ENCODE peak calls at places on chromosomes 4 and X, in nine cellular contexts. One of them, this sample, is unnamed.
A peak's percentile ranks its signal among the peaks of the same experiment; 100 is the strongest.

GRCh38 chr4:121253961-121254360 is 89.8 kb upstream of the TNIP3 start:
- DNase-seq in stomach: no peak
- DNase-seq in spleen: no peak
- DNase-seq in suprapubic skin: no peak
- DNase-seq in K562: no peak
- DNase-seq in H1: no peak
- DNase-seq in breast epithelium: no peak
- DNase-seq in transverse colon: peak; percentile 18
- DNase-seq in GM23338: no peak
- DNase-seq in this sample: no peak

GRCh38 chr4:17027495-17027894 is 129.1 kb upstream of the LDB2 start:
- DNase-seq in K562: no peak
- DNase-seq in H1: no peak
- DNase-seq in GM23338: no peak
- DNase-seq in stomach: no peak
- DNase-seq in suprapubic skin: no peak
- DNase-seq in transverse colon: no peak
- DNase-seq in breast epithelium: no peak
- DNase-seq in spleen: no peak
- DNase-seq in this sample: no peak

GRCh38 chr4:128386761-128387599 is 99.4 kb upstream of the PGRMC2 start:
- DNase-seq in spleen: no peak
- DNase-seq in suprapubic skin: peak; percentile 96
- DNase-seq in transverse colon: peak; percentile 79
- DNase-seq in K562: peak; percentile 23
- DNase-seq in stomach: peak; percentile 90
- DNase-seq in GM23338: no peak
- DNase-seq in breast epithelium: peak; percentile 88
- DNase-seq in H1: no peak
- DNase-seq in this sample: no peak

GRCh38 chrX:29528281-29528680 is 687.1 kb upstream of the MAGEB2 start:
- DNase-seq in GM23338: no peak
- DNase-seq in spleen: no peak
- DNase-seq in H1: no peak
- DNase-seq in suprapubic skin: no peak
- DNase-seq in breast epithelium: no peak
- DNase-seq in stomach: no peak
- DNase-seq in transverse colon: no peak
- DNase-seq in K562: no peak
- DNase-seq in this sample: no peak

GRCh38 chrX:132957211-132958085 is 981 bp downstream of the HS6ST2 start:
- DNase-seq in breast epithelium: no peak
- DNase-seq in stomach: no peak
- DNase-seq in GM23338: peak; percentile 56
- DNase-seq in suprapubic skin: no peak
- DNase-seq in K562: no peak
- DNase-seq in spleen: peak; percentile 66
- DNase-seq in transverse colon: peak; percentile 9
- DNase-seq in H1: peak; percentile 60
- DNase-seq in this sample: no peak

GRCh38 chrX:120647127-120647526 is 17.3 kb upstream of the C1GALT1C1 start:
- DNase-seq in stomach: no peak
- DNase-seq in suprapubic skin: no peak
- DNase-seq in GM23338: no peak
- DNase-seq in transverse colon: no peak
- DNase-seq in K562: no peak
- DNase-seq in spleen: no peak
- DNase-seq in breast epithelium: no peak
- DNase-seq in H1: no peak
- DNase-seq in this sample: no peak

GRCh38 chrX:110915120-110915519 is 119.5 kb upstream of the CHRDL1 start:
- DNase-seq in transverse colon: no peak
- DNase-seq in suprapubic skin: no peak
- DNase-seq in spleen: no peak
- DNase-seq in H1: no peak
- DNase-seq in breast epithelium: no peak
- DNase-seq in K562: no peak
- DNase-seq in stomach: no peak
- DNase-seq in GM23338: no peak
- DNase-seq in this sample: no peak

GRCh38 chrX:40097101-40097491 is 662 bp downstream of the BCOR start:
- DNase-seq in spleen: no peak
- DNase-seq in H1: no peak
- DNase-seq in breast epithelium: no peak
- DNase-seq in stomach: no peak
- DNase-seq in suprapubic skin: no peak
- DNase-seq in GM23338: no peak
- DNase-seq in K562: peak; percentile 40
- DNase-seq in transverse colon: no peak
- DNase-seq in this sample: no peak

GRCh38 chr4:163610642-163611041 is 116.2 kb downstream of the TMA16 start:
- DNase-seq in GM23338: peak; percentile 6
- DNase-seq in stomach: no peak
- DNase-seq in breast epithelium: no peak
- DNase-seq in transverse colon: no peak
- DNase-seq in H1: no peak
- DNase-seq in spleen: no peak
- DNase-seq in K562: no peak
- DNase-seq in suprapubic skin: no peak
- DNase-seq in this sample: no peak

GRCh38 chr4:25178838-25179261 is 18.6 kb upstream of the SEPSECS start:
- DNase-seq in K562: no peak
- DNase-seq in spleen: no peak
- DNase-seq in GM23338: no peak
- DNase-seq in transverse colon: no peak
- DNase-seq in H1: no peak
- DNase-seq in breast epithelium: no peak
- DNase-seq in suprapubic skin: no peak
- DNase-seq in stomach: no peak
- DNase-seq in this sample: no peak

GRCh38 chrX:78652971-78653822 is 5.9 kb downstream of the RTL3 start:
- DNase-seq in stomach: no peak
- DNase-seq in K562: no peak
- DNase-seq in suprapubic skin: no peak
- DNase-seq in GM23338: no peak
- DNase-seq in H1: no peak
- DNase-seq in spleen: no peak
- DNase-seq in transverse colon: no peak
- DNase-seq in breast epithelium: no peak
- DNase-seq in this sample: no peak

GRCh38 chr4:163161536-163162205 is 5.0 kb downstream of the NAF1 start:
- DNase-seq in H1: no peak
- DNase-seq in spleen: no peak
- DNase-seq in GM23338: no peak
- DNase-seq in K562: no peak
- DNase-seq in transverse colon: no peak
- DNase-seq in suprapubic skin: no peak
- DNase-seq in stomach: no peak
- DNase-seq in breast epithelium: no peak
- DNase-seq in this sample: no peak

GRCh38 chr4:70844180-70844579 is 4.5 kb upstream of the GRSF1 start:
- DNase-seq in H1: no peak
- DNase-seq in transverse colon: no peak
- DNase-seq in GM23338: no peak
- DNase-seq in breast epithelium: no peak
- DNase-seq in suprapubic skin: no peak
- DNase-seq in K562: no peak
- DNase-seq in spleen: no peak
- DNase-seq in stomach: no peak
- DNase-seq in this sample: no peak

GRCh38 chr4:15776871-15777648 is 1.1 kb upstream of the CD38 start:
- DNase-seq in suprapubic skin: no peak
- DNase-seq in GM23338: no peak
- DNase-seq in breast epithelium: no peak
- DNase-seq in H1: no peak
- DNase-seq in transverse colon: no peak
- DNase-seq in stomach: no peak
- DNase-seq in spleen: no peak
- DNase-seq in K562: no peak
- DNase-seq in this sample: no peak

GRCh38 chr4:174222266-174222872 is 61.1 kb downstream of the FBXO8 start:
- DNase-seq in stomach: no peak
- DNase-seq in H1: no peak
- DNase-seq in GM23338: peak; percentile 67
- DNase-seq in breast epithelium: no peak
- DNase-seq in K562: no peak
- DNase-seq in suprapubic skin: no peak
- DNase-seq in spleen: no peak
- DNase-seq in transverse colon: no peak
- DNase-seq in this sample: no peak

GRCh38 chr4:6990661-6991060 is 52.5 kb upstream of the TADA2B start:
- DNase-seq in H1: no peak
- DNase-seq in transverse colon: no peak
- DNase-seq in suprapubic skin: no peak
- DNase-seq in K562: no peak
- DNase-seq in stomach: no peak
- DNase-seq in spleen: no peak
- DNase-seq in GM23338: no peak
- DNase-seq in breast epithelium: no peak
- DNase-seq in this sample: no peak

GRCh38 chrX:2823795-2824386 is 4.8 kb upstream of the GYG2 start:
- DNase-seq in suprapubic skin: no peak
- DNase-seq in stomach: no peak
- DNase-seq in transverse colon: peak; percentile 30
- DNase-seq in GM23338: no peak
- DNase-seq in H1: no peak
- DNase-seq in spleen: no peak
- DNase-seq in breast epithelium: no peak
- DNase-seq in K562: no peak
- DNase-seq in this sample: no peak

GRCh38 chrX:129768586-129769466 is 10.9 kb upstream of the SASH3 start:
- DNase-seq in stomach: no peak
- DNase-seq in suprapubic skin: no peak
- DNase-seq in GM23338: no peak
- DNase-seq in breast epithelium: no peak
- DNase-seq in K562: no peak
- DNase-seq in transverse colon: no peak
- DNase-seq in H1: no peak
- DNase-seq in spleen: peak; percentile 64
- DNase-seq in this sample: no peak

GRCh38 chrX:118773782-118774181 is 46.4 kb downstream of the IL13RA1 start:
- DNase-seq in stomach: peak; percentile 37
- DNase-seq in suprapubic skin: no peak
- DNase-seq in breast epithelium: no peak
- DNase-seq in spleen: no peak
- DNase-seq in K562: no peak
- DNase-seq in GM23338: no peak
- DNase-seq in transverse colon: peak; percentile 56
- DNase-seq in H1: no peak
- DNase-seq in this sample: no peak

GRCh38 chrX:29652484-29652883 is 562.9 kb upstream of the MAGEB2 start:
- DNase-seq in suprapubic skin: no peak
- DNase-seq in transverse colon: no peak
- DNase-seq in stomach: no peak
- DNase-seq in spleen: no peak
- DNase-seq in GM23338: peak; percentile 2
- DNase-seq in breast epithelium: no peak
- DNase-seq in H1: no peak
- DNase-seq in K562: no peak
- DNase-seq in this sample: no peak

GRCh38 chr4:39363773-39364393 is 2.3 kb downstream of the RFC1 start:
- DNase-seq in K562: no peak
- DNase-seq in GM23338: no peak
- DNase-seq in stomach: no peak
- DNase-seq in suprapubic skin: no peak
- DNase-seq in spleen: no peak
- DNase-seq in breast epithelium: no peak
- DNase-seq in transverse colon: no peak
- DNase-seq in H1: no peak
- DNase-seq in this sample: no peak

GRCh38 chr4:41851621-41852020 is 83.6 kb upstream of the TMEM33 start:
- DNase-seq in H1: no peak
- DNase-seq in spleen: no peak
- DNase-seq in GM23338: no peak
- DNase-seq in K562: no peak
- DNase-seq in stomach: no peak
- DNase-seq in transverse colon: no peak
- DNase-seq in breast epithelium: no peak
- DNase-seq in suprapubic skin: no peak
- DNase-seq in this sample: no peak
- TF ChIP-seq POLR2AphosphoS5 in H1: no peak
- TF ChIP-seq POLR2AphosphoS5 in spleen: no peak
- TF ChIP-seq POLR2AphosphoS5 in GM23338: no peak
- TF ChIP-seq POLR2AphosphoS5 in K562: no peak
- TF ChIP-seq POLR2AphosphoS5 in stomach: no peak
- TF ChIP-seq POLR2AphosphoS5 in transverse colon: no peak
- TF ChIP-seq POLR2AphosphoS5 in breast epithelium: no peak
- TF ChIP-seq POLR2AphosphoS5 in suprapubic skin: no peak
- TF ChIP-seq POLR2AphosphoS5 in this sample: no peak

GRCh38 chrX:134908235-134908834 is 82.5 kb upstream of the SMIM10 start:
- DNase-seq in transverse colon: no peak
- DNase-seq in breast epithelium: no peak
- DNase-seq in K562: peak; percentile 10
- DNase-seq in GM23338: no peak
- DNase-seq in stomach: no peak
- DNase-seq in H1: no peak
- DNase-seq in suprapubic skin: no peak
- DNase-seq in spleen: no peak
- DNase-seq in this sample: no peak
- TF ChIP-seq CTCF in transverse colon: no peak
- TF ChIP-seq CTCF in breast epithelium: no peak
- TF ChIP-seq CTCF in K562: peak; percentile 66
- TF ChIP-seq CTCF in GM23338: no peak
- TF ChIP-seq CTCF in stomach: no peak
- TF ChIP-seq CTCF in H1: no peak
- TF ChIP-seq CTCF in suprapubic skin: no peak
- TF ChIP-seq CTCF in spleen: no peak
- TF ChIP-seq CTCF in this sample: no peak

GRCh38 chr4:155319506-155319905 is 57.3 kb downstream of the MAP9 start:
- DNase-seq in breast epithelium: no peak
- DNase-seq in suprapubic skin: no peak
- DNase-seq in K562: no peak
- DNase-seq in stomach: no peak
- DNase-seq in transverse colon: no peak
- DNase-seq in spleen: no peak
- DNase-seq in H1: no peak
- DNase-seq in GM23338: peak; percentile 67
- DNase-seq in this sample: no peak
- H3K4me3 ChIP-seq in breast epithelium: no peak overlapping the region
- H3K4me3 ChIP-seq in suprapubic skin: no peak overlapping the region
- H3K4me3 ChIP-seq in K562: no peak overlapping the region
- H3K4me3 ChIP-seq in stomach: no peak overlapping the region
- H3K4me3 ChIP-seq in transverse colon: no peak overlapping the region
- H3K4me3 ChIP-seq in spleen: no peak overlapping the region
- H3K4me3 ChIP-seq in H1: no peak overlapping the region
- H3K4me3 ChIP-seq in GM23338: no peak overlapping the region
- H3K4me3 ChIP-seq in this sample: no peak overlapping the region

DNA sequence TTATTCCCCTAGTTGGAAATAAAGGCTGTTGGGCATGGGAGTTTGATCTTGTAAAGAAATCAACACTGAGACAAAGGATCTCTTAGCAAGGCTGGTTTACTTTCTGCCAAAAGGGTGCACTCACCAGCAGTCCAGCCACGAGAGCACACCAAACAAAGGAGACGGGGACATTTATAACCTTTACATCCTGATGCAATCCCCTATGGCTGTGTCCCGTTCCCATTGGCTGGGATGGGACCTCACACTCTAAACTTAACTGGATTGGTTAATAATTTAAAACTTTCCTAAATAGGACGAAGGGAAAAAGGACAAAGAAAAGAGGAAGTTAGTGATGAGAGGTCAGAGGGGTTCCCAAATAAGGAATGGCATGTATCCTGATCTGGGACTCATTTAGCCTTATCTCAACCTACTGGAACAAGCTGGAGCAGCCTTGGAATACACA is 17.9 kb downstream of the METAP1 start:
- DNase-seq in H1: no peak
- DNase-seq in suprapubic skin: no peak
- DNase-seq in GM23338: peak; percentile 66
- DNase-seq in stomach: no peak
- DNase-seq in transverse colon: no peak
- DNase-seq in K562: no peak
- DNase-seq in spleen: no peak
- DNase-seq in breast epithelium: no peak
- DNase-seq in this sample: no peak
- TF ChIP-seq POLR2AphosphoS5 in H1: peak; percentile 76
- TF ChIP-seq POLR2AphosphoS5 in suprapubic skin: no peak
- TF ChIP-seq POLR2AphosphoS5 in GM23338: peak; percentile 24
- TF ChIP-seq POLR2AphosphoS5 in stomach: no peak
- TF ChIP-seq POLR2AphosphoS5 in transverse colon: no peak
- TF ChIP-seq POLR2AphosphoS5 in K562: no peak
- TF ChIP-seq POLR2AphosphoS5 in spleen: no peak
- TF ChIP-seq POLR2AphosphoS5 in breast epithelium: no peak
- TF ChIP-seq POLR2AphosphoS5 in this sample: no peak

This sample was measured in vagina.